ENCODE peak calls at places on chromosomes 13 and 19, in seven cellular contexts. One of them, this sample, is unnamed.

GRCh38 chr19:48490980-48491792 is 20.4 kb downstream of the LMTK3 start:
- DNase-seq in Calu3: peak
- DNase-seq in neural crest cell: no peak
- DNase-seq in RWPE1: peak
- DNase-seq in pancreas: peak
- DNase-seq in ovary: peak
- DNase-seq in left ventricle myocardium inferior: no peak
- DNase-seq in this sample: peak

GRCh38 chr13:113061271-113061625 is 44.3 kb upstream of the F7 start:
- DNase-seq in ovary: no peak
- DNase-seq in RWPE1: no peak
- DNase-seq in neural crest cell: no peak
- DNase-seq in pancreas: no peak
- DNase-seq in Calu3: no peak
- DNase-seq in left ventricle myocardium inferior: no peak
- DNase-seq in this sample: no peak

GRCh38 chr13:33186851-33187250 is 98.7 kb downstream of the STARD13 start:
- DNase-seq in left ventricle myocardium inferior: no peak
- DNase-seq in pancreas: no peak
- DNase-seq in Calu3: peak
- DNase-seq in RWPE1: no peak
- DNase-seq in neural crest cell: no peak
- DNase-seq in ovary: no peak
- DNase-seq in this sample: peak

GRCh38 chr19:41311072-41311471 is 1.1 kb downstream of the CCDC97 start:
- DNase-seq in left ventricle myocardium inferior: no peak
- DNase-seq in Calu3: no peak
- DNase-seq in ovary: no peak
- DNase-seq in neural crest cell: no peak
- DNase-seq in pancreas: no peak
- DNase-seq in RWPE1: no peak
- DNase-seq in this sample: no peak

GRCh38 chr19:33040994-33041827 is 23.5 kb downstream of the RHPN2 start:
- DNase-seq in RWPE1: peak
- DNase-seq in Calu3: peak
- DNase-seq in left ventricle myocardium inferior: no peak
- DNase-seq in pancreas: peak
- DNase-seq in ovary: no peak
- DNase-seq in neural crest cell: no peak
- DNase-seq in this sample: peak

GRCh38 chr13:71718931-71719330 is 148.1 kb downstream of the DACH1 start:
- DNase-seq in ovary: no peak
- DNase-seq in neural crest cell: no peak
- DNase-seq in left ventricle myocardium inferior: no peak
- DNase-seq in RWPE1: no peak
- DNase-seq in pancreas: no peak
- DNase-seq in Calu3: no peak
- DNase-seq in this sample: no peak

GRCh38 chr19:16168465-16169081 is 4.8 kb downstream of the CIB3 start:
- DNase-seq in RWPE1: peak
- DNase-seq in ovary: no peak
- DNase-seq in left ventricle myocardium inferior: no peak
- DNase-seq in Calu3: no peak
- DNase-seq in pancreas: no peak
- DNase-seq in neural crest cell: no peak
- DNase-seq in this sample: no peak

GRCh38 chr19:22052644-22053013 is 345 bp downstream of the ZNF257 start:
- DNase-seq in left ventricle myocardium inferior: no peak
- DNase-seq in RWPE1: no peak
- DNase-seq in Calu3: peak
- DNase-seq in ovary: peak
- DNase-seq in pancreas: peak
- DNase-seq in neural crest cell: no peak
- DNase-seq in this sample: no peak

GRCh38 chr13:59715591-59715990 is 448.1 kb downstream of the DIAPH3 start:
- DNase-seq in pancreas: no peak
- DNase-seq in RWPE1: no peak
- DNase-seq in ovary: no peak
- DNase-seq in neural crest cell: no peak
- DNase-seq in Calu3: no peak
- DNase-seq in left ventricle myocardium inferior: no peak
- DNase-seq in this sample: no peak

GRCh38 chr13:107743983-107744382 is 471.4 kb downstream of the LIG4 start:
- DNase-seq in RWPE1: no peak
- DNase-seq in Calu3: no peak
- DNase-seq in ovary: no peak
- DNase-seq in left ventricle myocardium inferior: no peak
- DNase-seq in pancreas: no peak
- DNase-seq in neural crest cell: no peak
- DNase-seq in this sample: no peak

GRCh38 chr13:99442273-99442895 is 58.9 kb upstream of the TM9SF2 start:
- DNase-seq in ovary: peak
- DNase-seq in pancreas: peak
- DNase-seq in neural crest cell: peak
- DNase-seq in left ventricle myocardium inferior: no peak
- DNase-seq in RWPE1: peak
- DNase-seq in Calu3: no peak
- DNase-seq in this sample: peak

GRCh38 chr19:34676697-34677385 is at the start of gene SCGB2B2:
- DNase-seq in ovary: no peak
- DNase-seq in RWPE1: peak
- DNase-seq in pancreas: no peak
- DNase-seq in left ventricle myocardium inferior: no peak
- DNase-seq in Calu3: no peak
- DNase-seq in neural crest cell: no peak
- DNase-seq in this sample: no peak

GRCh38 chr19:7912144-7912696 is 2.4 kb upstream of the TGFBR3L start:
- DNase-seq in ovary: no peak
- DNase-seq in RWPE1: no peak
- DNase-seq in Calu3: no peak
- DNase-seq in left ventricle myocardium inferior: no peak
- DNase-seq in neural crest cell: no peak
- DNase-seq in pancreas: no peak
- DNase-seq in this sample: no peak

GRCh38 chr13:48491423-48492122 is 41.3 kb downstream of the RCBTB2 start:
- DNase-seq in left ventricle myocardium inferior: no peak
- DNase-seq in ovary: no peak
- DNase-seq in Calu3: no peak
- DNase-seq in RWPE1: no peak
- DNase-seq in neural crest cell: no peak
- DNase-seq in pancreas: no peak
- DNase-seq in this sample: no peak

GRCh38 chr13:51769455-51770127 is 34.4 kb downstream of the DHRS12 start:
- DNase-seq in neural crest cell: no peak
- DNase-seq in ovary: peak
- DNase-seq in RWPE1: no peak
- DNase-seq in Calu3: no peak
- DNase-seq in left ventricle myocardium inferior: peak
- DNase-seq in pancreas: peak
- DNase-seq in this sample: peak

GRCh38 chr13:113588394-113589111 is 4.0 kb downstream of the TFDP1 start:
- DNase-seq in pancreas: peak
- DNase-seq in neural crest cell: no peak
- DNase-seq in RWPE1: no peak
- DNase-seq in left ventricle myocardium inferior: no peak
- DNase-seq in Calu3: no peak
- DNase-seq in ovary: no peak
- DNase-seq in this sample: no peak

GRCh38 chr13:40586886-40587285 is 79.6 kb downstream of the FOXO1 start:
- DNase-seq in pancreas: no peak
- DNase-seq in Calu3: no peak
- DNase-seq in neural crest cell: no peak
- DNase-seq in left ventricle myocardium inferior: no peak
- DNase-seq in RWPE1: no peak
- DNase-seq in ovary: no peak
- DNase-seq in this sample: no peak

GRCh38 chr13:102405499-102406079 is 3.7 kb upstream of the FGF14 start:
- DNase-seq in left ventricle myocardium inferior: no peak
- DNase-seq in pancreas: no peak
- DNase-seq in RWPE1: no peak
- DNase-seq in ovary: no peak
- DNase-seq in Calu3: no peak
- DNase-seq in neural crest cell: no peak
- DNase-seq in this sample: peak

GRCh38 chr19:46373573-46374359 is 26.9 kb downstream of the PPP5C start:
- DNase-seq in neural crest cell: no peak
- DNase-seq in Calu3: peak
- DNase-seq in RWPE1: peak
- DNase-seq in ovary: no peak
- DNase-seq in left ventricle myocardium inferior: peak
- DNase-seq in pancreas: peak
- DNase-seq in this sample: peak

DNA sequence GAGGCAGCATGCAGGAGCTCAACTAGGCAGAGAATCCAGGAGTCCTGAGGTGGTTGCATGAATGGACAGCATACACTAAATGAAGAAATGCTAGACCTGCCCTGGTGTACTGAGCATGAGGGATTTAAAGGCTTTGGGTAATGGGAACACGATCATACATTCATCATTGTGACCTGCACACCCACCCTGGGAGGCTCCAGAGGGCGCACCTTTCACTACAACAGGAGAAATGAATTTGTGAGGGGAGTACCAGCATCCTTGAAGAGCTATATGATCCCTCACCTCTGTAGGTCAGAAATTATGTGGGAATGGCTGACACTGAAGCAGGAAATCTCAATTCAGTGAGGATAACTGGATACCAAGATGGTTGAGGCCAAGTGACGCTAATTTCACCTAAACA is 8.9 kb downstream of the KLK2 start:
- DNase-seq in pancreas: no peak
- DNase-seq in Calu3: no peak
- DNase-seq in RWPE1: no peak
- DNase-seq in left ventricle myocardium inferior: no peak
- DNase-seq in ovary: no peak
- DNase-seq in neural crest cell: no peak
- DNase-seq in this sample: no peak
- TF ChIP-seq CTCF in pancreas: no peak
- TF ChIP-seq CTCF in Calu3: no peak
- TF ChIP-seq CTCF in RWPE1: no peak
- TF ChIP-seq CTCF in left ventricle myocardium inferior: no peak
- TF ChIP-seq CTCF in ovary: no peak
- TF ChIP-seq CTCF in neural crest cell: no peak
- TF ChIP-seq CTCF in this sample: no peak

GRCh38 chr13:69676286-69676685 is 431.3 kb upstream of the ATXN8OS start:
- DNase-seq in neural crest cell: no peak
- DNase-seq in RWPE1: no peak
- DNase-seq in ovary: no peak
- DNase-seq in left ventricle myocardium inferior: no peak
- DNase-seq in Calu3: no peak
- DNase-seq in pancreas: no peak
- DNase-seq in this sample: no peak
- TF ChIP-seq CTCF in neural crest cell: no peak
- TF ChIP-seq CTCF in RWPE1: no peak
- TF ChIP-seq CTCF in ovary: no peak
- TF ChIP-seq CTCF in left ventricle myocardium inferior: no peak
- TF ChIP-seq CTCF in Calu3: no peak
- TF ChIP-seq CTCF in pancreas: no peak
- TF ChIP-seq CTCF in this sample: no peak

GRCh38 chr13:111039735-111040134 is 75.4 kb upstream of the ARHGEF7 start:
- DNase-seq in ovary: no peak
- DNase-seq in Calu3: no peak
- DNase-seq in neural crest cell: no peak
- DNase-seq in pancreas: no peak
- DNase-seq in left ventricle myocardium inferior: no peak
- DNase-seq in RWPE1: no peak
- DNase-seq in this sample: no peak

GRCh38 chr13:111035861-111036260 is 79.2 kb upstream of the ARHGEF7 start:
- DNase-seq in pancreas: no peak
- DNase-seq in Calu3: no peak
- DNase-seq in ovary: no peak
- DNase-seq in left ventricle myocardium inferior: no peak
- DNase-seq in neural crest cell: no peak
- DNase-seq in RWPE1: no peak
- DNase-seq in this sample: no peak

GRCh38 chr13:111036665-111037064 is 78.4 kb upstream of the ARHGEF7 start:
- DNase-seq in neural crest cell: no peak
- DNase-seq in Calu3: no peak
- DNase-seq in ovary: no peak
- DNase-seq in RWPE1: no peak
- DNase-seq in left ventricle myocardium inferior: no peak
- DNase-seq in pancreas: no peak
- DNase-seq in this sample: no peak

GRCh38 chr13:111038887-111039286 is 76.2 kb upstream of the ARHGEF7 start:
- DNase-seq in pancreas: no peak
- DNase-seq in Calu3: no peak
- DNase-seq in RWPE1: no peak
- DNase-seq in neural crest cell: no peak
- DNase-seq in left ventricle myocardium inferior: no peak
- DNase-seq in ovary: no peak
- DNase-seq in this sample: no peak

DNA sequence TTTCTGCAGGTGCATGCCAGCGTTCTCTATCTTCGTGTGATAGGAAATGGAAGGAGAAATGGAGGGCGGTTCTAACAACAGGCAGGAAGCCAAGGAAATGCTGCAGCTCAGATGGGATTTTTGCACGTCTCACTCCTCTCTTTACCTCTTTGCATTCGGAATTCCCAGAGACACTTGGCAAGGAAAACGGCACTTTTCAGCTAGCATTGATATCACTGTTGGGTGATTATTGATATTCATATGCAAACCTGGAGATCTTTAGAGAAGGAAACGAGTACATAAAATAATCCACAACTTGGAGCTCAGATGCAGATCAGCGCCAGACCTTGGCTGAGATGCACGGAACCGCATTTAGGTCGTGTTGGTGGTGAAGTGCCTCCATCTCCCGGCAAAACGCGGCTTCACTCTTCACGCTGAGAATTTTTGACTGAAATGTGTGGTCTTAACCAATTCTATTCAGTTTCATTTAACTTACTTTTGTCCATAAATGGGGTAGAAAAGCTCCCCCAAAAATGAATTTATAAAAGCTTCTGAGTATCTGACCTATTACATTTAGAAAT is 77.2 kb upstream of the ARHGEF7 start:
- DNase-seq in ovary: no peak
- DNase-seq in Calu3: no peak
- DNase-seq in left ventricle myocardium inferior: no peak
- DNase-seq in neural crest cell: no peak
- DNase-seq in RWPE1: no peak
- DNase-seq in pancreas: no peak
- DNase-seq in this sample: no peak
- TF ChIP-seq CTCF in ovary: no peak
- TF ChIP-seq CTCF in Calu3: no peak
- TF ChIP-seq CTCF in left ventricle myocardium inferior: no peak
- TF ChIP-seq CTCF in neural crest cell: no peak
- TF ChIP-seq CTCF in RWPE1: no peak
- TF ChIP-seq CTCF in pancreas: no peak
- TF ChIP-seq CTCF in this sample: no peak

GRCh38 chr13:100946588-100946987 is 272.0 kb upstream of the TMTC4 start:
- DNase-seq in RWPE1: no peak
- DNase-seq in ovary: no peak
- DNase-seq in pancreas: no peak
- DNase-seq in Calu3: no peak
- DNase-seq in neural crest cell: no peak
- DNase-seq in left ventricle myocardium inferior: no peak
- DNase-seq in this sample: no peak
- TF ChIP-seq CTCF in RWPE1: no peak
- TF ChIP-seq CTCF in ovary: no peak
- TF ChIP-seq CTCF in pancreas: no peak
- TF ChIP-seq CTCF in Calu3: no peak
- TF ChIP-seq CTCF in neural crest cell: no peak
- TF ChIP-seq CTCF in left ventricle myocardium inferior: no peak
- TF ChIP-seq CTCF in this sample: no peak